ENCODE peak calls at places on chromosomes 4 and X, in six cellular contexts. One of them, this sample, is unnamed.

GRCh38 chr4:186825069-186825468 is 101.4 kb upstream of the FAT1 start:
- DNase-seq in amniotic epithelial cell: no peak
- DNase-seq in GM12891: no peak
- DNase-seq in non-pigmented ciliary epithelial cell: no peak
- DNase-seq in Caki2: no peak
- DNase-seq in AG20443: no peak
- DNase-seq in this sample: no peak

GRCh38 chr4:179415016-179415841 is 1973.0 kb upstream of the AGA start:
- DNase-seq in AG20443: no peak
- DNase-seq in GM12891: no peak
- DNase-seq in Caki2: peak
- DNase-seq in non-pigmented ciliary epithelial cell: peak
- DNase-seq in amniotic epithelial cell: no peak
- DNase-seq in this sample: no peak

GRCh38 chrX:48971325-48972213 is at the start of gene KCND1:
- DNase-seq in amniotic epithelial cell: no peak
- DNase-seq in AG20443: peak
- DNase-seq in non-pigmented ciliary epithelial cell: no peak
- DNase-seq in Caki2: no peak
- DNase-seq in GM12891: no peak
- DNase-seq in this sample: peak

GRCh38 chrX:41086627-41086932 is 1.3 kb downstream of the USP9X start:
- DNase-seq in amniotic epithelial cell: no peak
- DNase-seq in Caki2: no peak
- DNase-seq in non-pigmented ciliary epithelial cell: no peak
- DNase-seq in AG20443: peak
- DNase-seq in GM12891: no peak
- DNase-seq in this sample: no peak

GRCh38 chrX:147735364-147735763 is 176.4 kb upstream of the FMR1 start:
- DNase-seq in non-pigmented ciliary epithelial cell: no peak
- DNase-seq in amniotic epithelial cell: peak
- DNase-seq in GM12891: no peak
- DNase-seq in AG20443: no peak
- DNase-seq in Caki2: no peak
- DNase-seq in this sample: no peak

GRCh38 chr4:22235798-22236197 is 280.1 kb downstream of the ADGRA3 start:
- DNase-seq in AG20443: no peak
- DNase-seq in GM12891: no peak
- DNase-seq in Caki2: no peak
- DNase-seq in non-pigmented ciliary epithelial cell: no peak
- DNase-seq in amniotic epithelial cell: no peak
- DNase-seq in this sample: no peak

GRCh38 chrX:134469481-134469880 is 9.5 kb downstream of the HPRT1 start:
- DNase-seq in GM12891: no peak
- DNase-seq in non-pigmented ciliary epithelial cell: no peak
- DNase-seq in amniotic epithelial cell: peak
- DNase-seq in Caki2: no peak
- DNase-seq in AG20443: peak
- DNase-seq in this sample: peak

GRCh38 chrX:115364625-115365024 is 75.1 kb downstream of the LUZP4 start:
- DNase-seq in amniotic epithelial cell: peak
- DNase-seq in non-pigmented ciliary epithelial cell: no peak
- DNase-seq in GM12891: no peak
- DNase-seq in Caki2: no peak
- DNase-seq in AG20443: no peak
- DNase-seq in this sample: no peak

This sample was measured in GM23248.